ENCODE peak calls at places on chromosomes 13 and 19, in five cellular contexts. One of them, this sample, is unnamed.

GRCh38 chr19:38049105-38049649 is 142.2 kb downstream of the SIPA1L3 start:
- DNase-seq in amniotic stem cell: no peak
- DNase-seq in activated naive CD4-positive, alpha-beta T cell treated with Interleukin-2 at 50 U/mL for 16 hours: peak; percentile 58
- DNase-seq in mucosa of gallbladder: no peak
- DNase-seq in adipocyte: no peak
- DNase-seq in this sample: no peak

GRCh38 chr19:46860846-46861690 is at the start of gene ARHGAP35:
- DNase-seq in amniotic stem cell: no peak
- DNase-seq in activated naive CD4-positive, alpha-beta T cell treated with Interleukin-2 at 50 U/mL for 16 hours: peak; percentile 13
- DNase-seq in mucosa of gallbladder: no peak
- DNase-seq in adipocyte: peak; percentile 92
- DNase-seq in this sample: no peak

GRCh38 chr13:43143591-43143990 is 120.2 kb downstream of the DNAJC15 start:
- DNase-seq in amniotic stem cell: no peak
- DNase-seq in activated naive CD4-positive, alpha-beta T cell treated with Interleukin-2 at 50 U/mL for 16 hours: no peak
- DNase-seq in mucosa of gallbladder: no peak
- DNase-seq in adipocyte: no peak
- DNase-seq in this sample: no peak

GRCh38 chr19:18500376-18500775 is 21.5 kb downstream of the ELL start:
- DNase-seq in amniotic stem cell: no peak
- DNase-seq in activated naive CD4-positive, alpha-beta T cell treated with Interleukin-2 at 50 U/mL for 16 hours: no peak
- DNase-seq in mucosa of gallbladder: no peak
- DNase-seq in adipocyte: no peak
- DNase-seq in this sample: no peak

GRCh38 chr19:8005534-8006256 is at the start of gene ELAVL1:
- DNase-seq in amniotic stem cell: peak; percentile 86
- DNase-seq in activated naive CD4-positive, alpha-beta T cell treated with Interleukin-2 at 50 U/mL for 16 hours: peak; percentile 91
- DNase-seq in mucosa of gallbladder: peak; percentile 88
- DNase-seq in adipocyte: peak; percentile 97
- DNase-seq in this sample: peak; percentile 90

GRCh38 chr13:111922086-111922485 is 144.9 kb upstream of the SOX1 start:
- DNase-seq in amniotic stem cell: no peak
- DNase-seq in activated naive CD4-positive, alpha-beta T cell treated with Interleukin-2 at 50 U/mL for 16 hours: no peak
- DNase-seq in mucosa of gallbladder: no peak
- DNase-seq in adipocyte: no peak
- DNase-seq in this sample: no peak

GRCh38 chr13:53198017-53198416 is 169.4 kb downstream of the OLFM4 start:
- DNase-seq in amniotic stem cell: no peak
- DNase-seq in activated naive CD4-positive, alpha-beta T cell treated with Interleukin-2 at 50 U/mL for 16 hours: no peak
- DNase-seq in mucosa of gallbladder: no peak
- DNase-seq in adipocyte: no peak
- DNase-seq in this sample: no peak

GRCh38 chr13:33610471-33611015 is 207.4 kb upstream of the RFC3 start:
- DNase-seq in amniotic stem cell: no peak
- DNase-seq in activated naive CD4-positive, alpha-beta T cell treated with Interleukin-2 at 50 U/mL for 16 hours: peak; percentile 77
- DNase-seq in mucosa of gallbladder: no peak
- DNase-seq in adipocyte: no peak
- DNase-seq in this sample: peak; percentile 59

GRCh38 chr19:1090731-1091543 is 4.2 kb downstream of the POLR2E start:
- DNase-seq in amniotic stem cell: no peak
- DNase-seq in activated naive CD4-positive, alpha-beta T cell treated with Interleukin-2 at 50 U/mL for 16 hours: peak; percentile 16
- DNase-seq in mucosa of gallbladder: no peak
- DNase-seq in adipocyte: no peak
- DNase-seq in this sample: no peak